ENCODE peak calls at places on chromosomes 4 and X, in six cellular contexts. One of them, this sample, is unnamed.

GRCh38 chrX:16445166-16445752 is 204.7 kb upstream of the S100G start:
- DNase-seq in lower leg skin: peak; percentile 13
- DNase-seq in transverse colon: peak; percentile 20
- DNase-seq in stomach: peak; percentile 39
- DNase-seq in neural progenitor cell: peak; percentile 70
- DNase-seq in keratinocyte: no peak
- DNase-seq in this sample: peak; percentile 45

GRCh38 chrX:40931921-40932320 is 153.3 kb upstream of the USP9X start:
- DNase-seq in lower leg skin: no peak
- DNase-seq in transverse colon: no peak
- DNase-seq in stomach: no peak
- DNase-seq in neural progenitor cell: no peak
- DNase-seq in keratinocyte: no peak
- DNase-seq in this sample: no peak

GRCh38 chrX:132858018-132858417 is 100.4 kb downstream of the HS6ST2 start:
- DNase-seq in lower leg skin: no peak
- DNase-seq in transverse colon: no peak
- DNase-seq in stomach: no peak
- DNase-seq in neural progenitor cell: no peak
- DNase-seq in keratinocyte: no peak
- DNase-seq in this sample: no peak

GRCh38 chr4:83906561-83906960 is 370.7 kb downstream of the GPAT3 start:
- DNase-seq in lower leg skin: no peak
- DNase-seq in transverse colon: no peak
- DNase-seq in stomach: no peak
- DNase-seq in neural progenitor cell: no peak
- DNase-seq in keratinocyte: no peak
- DNase-seq in this sample: no peak

GRCh38 chrX:148381603-148382002 is 118.8 kb upstream of the AFF2 start:
- DNase-seq in lower leg skin: no peak
- DNase-seq in transverse colon: no peak
- DNase-seq in stomach: no peak
- DNase-seq in neural progenitor cell: no peak
- DNase-seq in keratinocyte: no peak
- DNase-seq in this sample: no peak

GRCh38 chrX:130975947-130976346 is 72.9 kb upstream of the ENOX2 start:
- DNase-seq in lower leg skin: peak; percentile 14
- DNase-seq in transverse colon: peak; percentile 38
- DNase-seq in stomach: no peak
- DNase-seq in neural progenitor cell: peak; percentile 53
- DNase-seq in keratinocyte: peak; percentile 1
- DNase-seq in this sample: no peak

GRCh38 chr4:83025563-83025962 is 9.4 kb upstream of the COPS4 start:
- DNase-seq in lower leg skin: no peak
- DNase-seq in transverse colon: no peak
- DNase-seq in stomach: no peak
- DNase-seq in neural progenitor cell: no peak
- DNase-seq in keratinocyte: no peak
- DNase-seq in this sample: no peak

GRCh38 chrX:69133561-69134542 is 31.4 kb downstream of the PJA1 start:
- DNase-seq in lower leg skin: no peak
- DNase-seq in transverse colon: no peak
- DNase-seq in stomach: no peak
- DNase-seq in neural progenitor cell: peak; percentile 75
- DNase-seq in keratinocyte: no peak
- DNase-seq in this sample: no peak

GRCh38 chrX:140766024-140766611 is 56.6 kb downstream of the LINC00632 start:
- DNase-seq in lower leg skin: no peak
- DNase-seq in transverse colon: peak; percentile 22
- DNase-seq in stomach: peak; percentile 37
- DNase-seq in neural progenitor cell: peak; percentile 68
- DNase-seq in keratinocyte: no peak
- DNase-seq in this sample: no peak

GRCh38 chr4:70705856-70706461 is 15.8 kb upstream of the RUFY3 start:
- DNase-seq in lower leg skin: no peak
- DNase-seq in transverse colon: no peak
- DNase-seq in stomach: no peak
- DNase-seq in neural progenitor cell: no peak
- DNase-seq in keratinocyte: no peak
- DNase-seq in this sample: no peak

GRCh38 chr4:160044693-160045092 is 941.8 kb downstream of the RAPGEF2 start:
- DNase-seq in lower leg skin: no peak
- DNase-seq in transverse colon: no peak
- DNase-seq in stomach: no peak
- DNase-seq in neural progenitor cell: no peak
- DNase-seq in keratinocyte: no peak
- DNase-seq in this sample: no peak

GRCh38 chrX:38941675-38942074 is 140.4 kb downstream of the MID1IP1 start:
- DNase-seq in lower leg skin: no peak
- DNase-seq in transverse colon: no peak
- DNase-seq in stomach: no peak
- DNase-seq in neural progenitor cell: no peak
- DNase-seq in keratinocyte: no peak
- DNase-seq in this sample: no peak

GRCh38 chrX:37912286-37912685 is 64.9 kb upstream of the DYNLT3 start:
- DNase-seq in lower leg skin: no peak
- DNase-seq in transverse colon: no peak
- DNase-seq in stomach: no peak
- DNase-seq in neural progenitor cell: no peak
- DNase-seq in keratinocyte: peak; percentile 32
- DNase-seq in this sample: no peak

GRCh38 chr4:110009526-110009925 is 96.8 kb downstream of the EGF start:
- DNase-seq in lower leg skin: no peak
- DNase-seq in transverse colon: no peak
- DNase-seq in stomach: no peak
- DNase-seq in neural progenitor cell: no peak
- DNase-seq in keratinocyte: no peak
- DNase-seq in this sample: no peak

GRCh38 chr4:67575232-67575888 is 16.8 kb downstream of the STAP1 start:
- DNase-seq in lower leg skin: no peak
- DNase-seq in transverse colon: no peak
- DNase-seq in stomach: no peak
- DNase-seq in neural progenitor cell: no peak
- DNase-seq in keratinocyte: no peak
- DNase-seq in this sample: no peak

GRCh38 chr4:11585506-11585905 is 156.8 kb upstream of the HS3ST1 start:
- DNase-seq in lower leg skin: peak; percentile 21
- DNase-seq in transverse colon: peak; percentile 27
- DNase-seq in stomach: peak; percentile 27
- DNase-seq in neural progenitor cell: no peak
- DNase-seq in keratinocyte: no peak
- DNase-seq in this sample: no peak

GRCh38 chrX:44514272-44514671 is 28.4 kb downstream of the FUNDC1 start:
- DNase-seq in lower leg skin: no peak
- DNase-seq in transverse colon: no peak
- DNase-seq in stomach: no peak
- DNase-seq in neural progenitor cell: no peak
- DNase-seq in keratinocyte: no peak
- DNase-seq in this sample: no peak

GRCh38 chrX:154372612-154373022 is 1.8 kb downstream of the FLNA start:
- DNase-seq in lower leg skin: no peak
- DNase-seq in transverse colon: no peak
- DNase-seq in stomach: no peak
- DNase-seq in neural progenitor cell: no peak
- DNase-seq in keratinocyte: no peak
- DNase-seq in this sample: no peak

DNA sequence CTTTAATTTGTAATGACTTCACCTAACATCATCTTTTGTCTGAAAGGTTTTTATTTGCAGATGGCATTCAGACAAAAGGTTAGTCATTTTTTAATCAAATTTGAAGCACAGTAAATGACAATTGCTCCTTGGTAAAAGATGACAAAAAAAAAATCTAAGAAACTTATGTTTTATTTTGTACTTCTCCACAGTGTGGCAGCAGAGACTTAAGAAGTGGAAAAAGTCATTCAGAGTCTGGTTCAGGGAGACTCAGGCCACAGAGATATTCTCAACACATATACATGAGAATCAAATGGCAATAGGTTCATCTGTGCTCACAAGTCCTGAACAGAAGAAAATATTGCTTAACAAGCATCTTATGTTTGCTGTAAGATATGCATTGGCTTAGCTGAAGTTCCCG is 436.2 kb downstream of the KCNIP4 start:
- DNase-seq in lower leg skin: no peak
- DNase-seq in transverse colon: no peak
- DNase-seq in stomach: no peak
- DNase-seq in neural progenitor cell: peak; percentile 64
- DNase-seq in keratinocyte: no peak
- DNase-seq in this sample: no peak
- TF ChIP-seq CTCF in lower leg skin: no peak
- TF ChIP-seq CTCF in transverse colon: peak; percentile 40
- TF ChIP-seq CTCF in stomach: no peak
- TF ChIP-seq CTCF in neural progenitor cell: peak; percentile 70
- TF ChIP-seq CTCF in keratinocyte: peak; percentile 28
- TF ChIP-seq CTCF in this sample: no peak

GRCh38 chr4:8126523-8126922 is 32.1 kb downstream of the ABLIM2 start:
- DNase-seq in lower leg skin: no peak
- DNase-seq in transverse colon: no peak
- DNase-seq in stomach: no peak
- DNase-seq in neural progenitor cell: no peak
- DNase-seq in keratinocyte: no peak
- DNase-seq in this sample: no peak
- TF ChIP-seq CTCF in lower leg skin: no peak
- TF ChIP-seq CTCF in transverse colon: no peak
- TF ChIP-seq CTCF in stomach: no peak
- TF ChIP-seq CTCF in neural progenitor cell: no peak
- TF ChIP-seq CTCF in keratinocyte: no peak
- TF ChIP-seq CTCF in this sample: no peak

GRCh38 chrX:27619975-27620374 is 29.8 kb downstream of the DCAF8L2 start:
- DNase-seq in lower leg skin: no peak
- DNase-seq in transverse colon: no peak
- DNase-seq in stomach: no peak
- DNase-seq in neural progenitor cell: peak; percentile 21
- DNase-seq in keratinocyte: no peak
- DNase-seq in this sample: no peak
- TF ChIP-seq CTCF in lower leg skin: no peak
- TF ChIP-seq CTCF in transverse colon: no peak
- TF ChIP-seq CTCF in stomach: no peak
- TF ChIP-seq CTCF in neural progenitor cell: peak; percentile 54
- TF ChIP-seq CTCF in keratinocyte: peak; percentile 42
- TF ChIP-seq CTCF in this sample: no peak

DNA sequence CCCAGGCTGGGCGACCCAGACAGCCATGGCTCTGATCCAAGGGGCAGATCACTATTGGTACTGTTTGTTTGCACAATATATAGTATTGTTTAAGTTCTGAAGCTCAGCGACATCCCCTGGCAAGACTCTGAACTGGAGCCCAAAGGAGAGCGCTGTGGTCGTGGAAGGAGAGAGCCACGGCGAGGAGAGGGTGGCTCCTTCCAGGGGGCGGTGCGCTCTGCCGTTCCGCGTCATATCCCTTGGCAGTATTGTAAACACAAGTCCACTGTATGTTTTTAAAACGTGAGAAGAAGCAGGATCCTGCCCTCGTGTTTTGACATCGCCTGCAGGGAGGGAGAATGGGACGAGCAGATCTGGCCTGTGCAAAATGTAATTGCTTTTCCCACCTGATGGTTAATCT is 185.5 kb downstream of the RAB28 start:
- DNase-seq in lower leg skin: no peak
- DNase-seq in transverse colon: peak; percentile 46
- DNase-seq in stomach: no peak
- DNase-seq in neural progenitor cell: no peak
- DNase-seq in keratinocyte: no peak
- DNase-seq in this sample: no peak
- TF ChIP-seq CTCF in lower leg skin: no peak
- TF ChIP-seq CTCF in transverse colon: peak; percentile 15
- TF ChIP-seq CTCF in stomach: no peak
- TF ChIP-seq CTCF in neural progenitor cell: no peak
- TF ChIP-seq CTCF in keratinocyte: no peak
- TF ChIP-seq CTCF in this sample: no peak

GRCh38 chr4:57074753-57075152 is 35.4 kb downstream of the IGFBP7 start:
- DNase-seq in lower leg skin: no peak
- DNase-seq in transverse colon: no peak
- DNase-seq in stomach: no peak
- DNase-seq in neural progenitor cell: no peak
- DNase-seq in keratinocyte: peak; percentile 89
- DNase-seq in this sample: no peak
- TF ChIP-seq CTCF in lower leg skin: no peak
- TF ChIP-seq CTCF in transverse colon: no peak
- TF ChIP-seq CTCF in stomach: no peak
- TF ChIP-seq CTCF in neural progenitor cell: no peak
- TF ChIP-seq CTCF in keratinocyte: no peak
- TF ChIP-seq CTCF in this sample: no peak

GRCh38 chrX:20739038-20739745 is 472.5 kb upstream of the RPS6KA3 start:
- DNase-seq in lower leg skin: no peak
- DNase-seq in transverse colon: no peak
- DNase-seq in stomach: no peak
- DNase-seq in neural progenitor cell: no peak
- DNase-seq in keratinocyte: no peak
- DNase-seq in this sample: no peak

GRCh38 chrX:20742106-20742505 is 475.4 kb upstream of the RPS6KA3 start:
- DNase-seq in lower leg skin: no peak
- DNase-seq in transverse colon: no peak
- DNase-seq in stomach: no peak
- DNase-seq in neural progenitor cell: no peak
- DNase-seq in keratinocyte: no peak
- DNase-seq in this sample: no peak

GRCh38 chrX:20743054-20743453 is 476.3 kb upstream of the RPS6KA3 start:
- DNase-seq in lower leg skin: no peak
- DNase-seq in transverse colon: no peak
- DNase-seq in stomach: no peak
- DNase-seq in neural progenitor cell: no peak
- DNase-seq in keratinocyte: no peak
- DNase-seq in this sample: no peak

GRCh38 chrX:20740443-20740842 is 473.7 kb upstream of the RPS6KA3 start:
- DNase-seq in lower leg skin: no peak
- DNase-seq in transverse colon: no peak
- DNase-seq in stomach: no peak
- DNase-seq in neural progenitor cell: peak; percentile 21
- DNase-seq in keratinocyte: no peak
- DNase-seq in this sample: no peak
- TF ChIP-seq CTCF in lower leg skin: no peak
- TF ChIP-seq CTCF in transverse colon: no peak
- TF ChIP-seq CTCF in stomach: no peak
- TF ChIP-seq CTCF in neural progenitor cell: peak; percentile 36
- TF ChIP-seq CTCF in keratinocyte: no peak
- TF ChIP-seq CTCF in this sample: no peak

GRCh38 chr4:94338681-94339351 is 3.8 kb downstream of the HPGDS start:
- DNase-seq in lower leg skin: no peak
- DNase-seq in transverse colon: no peak
- DNase-seq in stomach: no peak
- DNase-seq in neural progenitor cell: no peak
- DNase-seq in keratinocyte: no peak
- DNase-seq in this sample: no peak
- TF ChIP-seq CTCF in lower leg skin: no peak
- TF ChIP-seq CTCF in transverse colon: no peak
- TF ChIP-seq CTCF in stomach: no peak
- TF ChIP-seq CTCF in neural progenitor cell: no peak
- TF ChIP-seq CTCF in keratinocyte: no peak
- TF ChIP-seq CTCF in this sample: no peak

This sample was measured in CD14-positive monocyte.